ENCODE peak calls at places on chromosomes 4 and X, in four cellular contexts. D is HCT116, Y is H1, V is IMR-90. Z is an unnamed sample.

GRCh38 chr4:105990933-105991332 is 95.7 kb downstream of the NPNT start:
- DNase-seq in Y (no peak), V (peak), D (peak), Z (peak)

GRCh38 chr4:821181-821591 is 4.7 kb downstream of the CPLX1 start:
- DNase-seq in Y (no peak), D (no peak), V (no peak), Z (no peak)

GRCh38 chr4:94676910-94677309 is 80.8 kb upstream of the BMPR1B start:
- DNase-seq in Y (no peak), D (no peak), V (peak), Z (no peak)

GRCh38 chr4:54423066-54423465 is 194.0 kb downstream of the PDGFRA start:
- DNase-seq in D (no peak), Y (no peak), V (peak), Z (no peak)

GRCh38 chr4:184805462-184806245 is 20.1 kb downstream of the ACSL1 start:
- DNase-seq in D (no peak), Y (no peak), V (no peak), Z (no peak)

GRCh38 chrX:41718481-41719245 is 5.3 kb upstream of the GPR82 start:
- DNase-seq in D (no peak), Y (peak), V (no peak), Z (no peak)

GRCh38 chrX:42128587-42128986 is 205.2 kb upstream of the CASK start:
- DNase-seq in V (no peak), D (no peak), Y (no peak), Z (no peak)

GRCh38 chrX:11557120-11557519 is 108.6 kb downstream of the ARHGAP6 start:
- DNase-seq in V (peak), Y (no peak), D (no peak), Z (peak)

GRCh38 chrX:133215747-133216146 is 2.4 kb downstream of the TFDP3 start:
- DNase-seq in D (no peak), Y (no peak), V (peak), Z (no peak)

GRCh38 chr4:162406637-162407370 is 243.0 kb upstream of the FSTL5 start:
- DNase-seq in Y (no peak), D (no peak), V (no peak), Z (no peak)

GRCh38 chrX:39335447-39336235 is 534.4 kb downstream of the MID1IP1 start:
- DNase-seq in V (no peak), D (no peak), Y (no peak), Z (no peak)

GRCh38 chr4:34920032-34920431 is 1324.3 kb downstream of the ARAP2 start:
- DNase-seq in D (no peak), Y (no peak), V (no peak), Z (no peak)

GRCh38 chr4:179272282-179272681 is 1830.0 kb upstream of the AGA start:
- DNase-seq in D (no peak), Y (no peak), V (no peak), Z (no peak)

GRCh38 chr4:113682730-113683129 is 78.8 kb downstream of the CAMK2D start:
- DNase-seq in V (peak), D (no peak), Y (no peak), Z (no peak)

GRCh38 chr4:47532658-47533057 is 47.6 kb downstream of the ATP10D start:
- DNase-seq in Y (no peak), D (no peak), V (no peak), Z (no peak)

GRCh38 chrX:104193485-104193884 is 27.2 kb downstream of the FAM199X start:
- DNase-seq in Y (no peak), D (no peak), V (peak), Z (no peak)

GRCh38 chr4:41734366-41734765 is 14.2 kb downstream of the PHOX2B start:
- DNase-seq in V (peak), D (no peak), Y (no peak), Z (no peak)

GRCh38 chr4:38529189-38530115 is 134.5 kb upstream of the KLF3 start:
- DNase-seq in Y (no peak), V (no peak), D (no peak), Z (no peak)

GRCh38 chrX:18961686-18962085 is 22.2 kb downstream of the PHKA2 start:
- DNase-seq in V (peak), D (no peak), Y (no peak), Z (no peak)

GRCh38 chrX:139936259-139936658 is 3.4 kb upstream of the ATP11C start:
- DNase-seq in D (peak), V (no peak), Y (no peak), Z (peak)

GRCh38 chr4:132759199-132759780 is 389.8 kb upstream of the PCDH10 start:
- DNase-seq in D (no peak), Y (no peak), V (no peak), Z (no peak)

GRCh38 chr4:42638993-42639392 is 17.9 kb downstream of the ATP8A1 start:
- DNase-seq in Y (no peak), V (no peak), D (no peak), Z (no peak)

GRCh38 chrX:131053076-131053475 is 5.1 kb upstream of the ARHGAP36 start:
- DNase-seq in V (no peak), D (no peak), Y (no peak), Z (no peak)

GRCh38 chr4:72843466-72843865 is 226.1 kb downstream of the COX18 start:
- DNase-seq in V (no peak), D (no peak), Y (no peak), Z (no peak)

GRCh38 chr4:13597141-13597540 is 30.4 kb downstream of the BOD1L1 start:
- DNase-seq in V (no peak), Y (no peak), D (no peak), Z (peak)

GRCh38 chr4:8838296-8838695 is 33.3 kb downstream of the HMX1 start:
- DNase-seq in D (no peak), V (no peak), Y (peak), Z (no peak)

GRCh38 chrX:314049-314448 is 4.5 kb downstream of the GTPBP6 start:
- DNase-seq in Y (no peak), V (no peak), D (no peak), Z (no peak)

GRCh38 chr4:173527103-173527876 is 2.7 kb downstream of the HAND2 start:
- DNase-seq in V (no peak), Y (peak), D (no peak), Z (no peak)

GRCh38 chr4:57109847-57110634 is at the start of gene IGFBP7:
- DNase-seq in V (no peak), D (no peak), Y (peak), Z (no peak)

GRCh38 chrX:17500145-17500579 is 125.2 kb downstream of the NHS start:
- DNase-seq in D (peak), V (peak), Y (no peak), Z (peak)
- TF ChIP-seq CEBPB in D (no peak), V (no peak), Y (no peak), Z (peak)

GRCh38 chr4:137226221-137226620 is 306.1 kb downstream of the PCDH18 start:
- DNase-seq in D (no peak), Y (no peak), V (no peak), Z (no peak)

GRCh38 chr4:137226900-137227299 is 305.4 kb downstream of the PCDH18 start:
- DNase-seq in V (peak), D (peak), Y (no peak), Z (peak)
- TF ChIP-seq CEBPB in V (no peak), D (no peak), Y (no peak), Z (no peak)

DNA sequence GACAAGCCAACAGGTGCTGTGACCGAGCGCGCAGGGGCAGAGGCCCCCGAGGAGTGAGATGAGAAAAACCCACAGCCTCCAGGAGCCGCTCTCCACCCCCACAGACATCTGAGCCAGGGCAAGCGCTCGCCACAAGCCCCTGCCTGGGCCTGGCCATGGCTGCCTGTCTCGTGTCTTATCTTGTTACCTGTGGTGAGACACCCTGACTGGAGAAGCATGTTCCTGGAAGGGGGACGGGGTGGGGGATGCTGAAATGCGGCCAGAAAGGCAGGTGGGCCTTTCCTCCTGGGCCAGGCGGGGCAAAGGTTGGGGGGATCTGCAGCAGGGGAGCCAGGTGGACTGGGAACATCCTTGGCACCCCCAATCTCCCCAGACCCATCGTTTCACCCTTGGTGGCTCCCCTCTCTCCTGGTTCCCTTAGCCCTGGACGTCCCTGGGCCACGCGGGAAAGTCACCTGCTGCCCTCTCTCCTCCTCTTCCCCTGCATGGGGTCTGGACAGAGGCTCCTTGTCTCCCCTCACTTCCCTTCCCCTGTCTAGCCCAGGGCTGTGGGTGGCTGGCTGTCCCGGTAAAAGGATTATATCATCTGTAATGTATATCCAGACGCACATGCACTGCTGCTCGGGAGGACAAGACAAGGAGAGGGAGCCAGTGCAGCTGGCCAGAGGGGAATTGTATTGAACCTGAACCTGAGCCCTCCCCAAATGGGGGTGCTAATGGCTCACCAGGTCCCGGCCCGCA is 8.4 kb upstream of the DUSP9 start:
- DNase-seq in Y (no peak), V (no peak), D (no peak), Z (no peak)
- TF ChIP-seq CEBPB in Y (no peak), V (no peak), D (no peak), Z (no peak)

GRCh38 chr4:111855308-111855707 is 289.9 kb upstream of the FAM241A start:
- DNase-seq in V (no peak), D (no peak), Y (no peak), Z (no peak)

GRCh38 chr4:111849726-111850284 is 295.4 kb upstream of the FAM241A start:
- DNase-seq in V (no peak), Y (no peak), D (no peak), Z (no peak)

GRCh38 chr4:111854494-111855087 is 290.7 kb upstream of the FAM241A start:
- DNase-seq in D (peak), Y (no peak), V (peak), Z (peak)
- TF ChIP-seq CEBPB in D (no peak), Y (no peak), V (no peak), Z (no peak)

Z was measured in A549.